ENCODE peak calls at places on chromosomes 4 and X, in four cellular contexts. R is mesenchymal stem cell, W is trophoblast cell, J is IMR-90. N is an unnamed sample.

GRCh38 chrX:40008841-40009461 is 88.8 kb downstream of the BCOR start:
- DNase-seq in W (peak), R (peak), J (no peak), N (no peak)

GRCh38 chr4:2771264-2771663 is 15.1 kb upstream of the TNIP2 start:
- DNase-seq in W (no peak), J (no peak), R (no peak), N (no peak)

GRCh38 chr4:170008801-170009200 is 17.4 kb downstream of the MFAP3L start:
- DNase-seq in R (no peak), W (no peak), J (no peak), N (no peak)

GRCh38 chr4:1413221-1413663 is 7.0 kb upstream of the NKX1-1 start:
- DNase-seq in R (no peak), W (no peak), J (no peak), N (no peak)

GRCh38 chrX:46686003-46686645 is 72.8 kb downstream of the SLC9A7 start:
- DNase-seq in J (peak), W (no peak), R (peak), N (peak)

GRCh38 chr4:73883306-73883705 is 14.1 kb downstream of the CXCL1 start:
- DNase-seq in W (no peak), R (peak), J (peak), N (no peak)

GRCh38 chr4:113760852-113761681 is 471 bp downstream of the CAMK2D start:
- DNase-seq in J (peak), W (peak), R (peak), N (peak)

GRCh38 chrX:110087485-110088356 is 84.8 kb downstream of the TMEM164 start:
- DNase-seq in R (peak), J (peak), W (no peak), N (no peak)

GRCh38 chrX:94107981-94108380 is 434.0 kb downstream of the FAM133A start:
- DNase-seq in W (no peak), J (no peak), R (no peak), N (no peak)

GRCh38 chr4:101288365-101289145 is 58.8 kb downstream of the PPP3CA start:
- DNase-seq in R (no peak), W (no peak), J (peak), N (no peak)

GRCh38 chr4:131419147-131419546 is 1729.9 kb upstream of the PCDH10 start:
- DNase-seq in W (no peak), R (no peak), J (no peak), N (no peak)

GRCh38 chrX:20547649-20548051 is 280.9 kb upstream of the RPS6KA3 start:
- DNase-seq in R (peak), J (peak), W (no peak), N (no peak)

GRCh38 chr4:188779586-188779985 is 640.3 kb downstream of the TRIML1 start:
- DNase-seq in W (no peak), J (peak), R (peak), N (no peak)

GRCh38 chrX:50579955-50580354 is 109.3 kb upstream of the DGKK start:
- DNase-seq in J (peak), R (peak), W (peak), N (peak)

GRCh38 chr4:150518559-150518958 is 63.4 kb upstream of the MAB21L2 start:
- DNase-seq in W (no peak), J (peak), R (peak), N (no peak)

GRCh38 chr4:127732623-127733199 is 2.5 kb downstream of the SLC25A31 start:
- DNase-seq in W (peak), J (peak), R (peak), N (peak)

DNA sequence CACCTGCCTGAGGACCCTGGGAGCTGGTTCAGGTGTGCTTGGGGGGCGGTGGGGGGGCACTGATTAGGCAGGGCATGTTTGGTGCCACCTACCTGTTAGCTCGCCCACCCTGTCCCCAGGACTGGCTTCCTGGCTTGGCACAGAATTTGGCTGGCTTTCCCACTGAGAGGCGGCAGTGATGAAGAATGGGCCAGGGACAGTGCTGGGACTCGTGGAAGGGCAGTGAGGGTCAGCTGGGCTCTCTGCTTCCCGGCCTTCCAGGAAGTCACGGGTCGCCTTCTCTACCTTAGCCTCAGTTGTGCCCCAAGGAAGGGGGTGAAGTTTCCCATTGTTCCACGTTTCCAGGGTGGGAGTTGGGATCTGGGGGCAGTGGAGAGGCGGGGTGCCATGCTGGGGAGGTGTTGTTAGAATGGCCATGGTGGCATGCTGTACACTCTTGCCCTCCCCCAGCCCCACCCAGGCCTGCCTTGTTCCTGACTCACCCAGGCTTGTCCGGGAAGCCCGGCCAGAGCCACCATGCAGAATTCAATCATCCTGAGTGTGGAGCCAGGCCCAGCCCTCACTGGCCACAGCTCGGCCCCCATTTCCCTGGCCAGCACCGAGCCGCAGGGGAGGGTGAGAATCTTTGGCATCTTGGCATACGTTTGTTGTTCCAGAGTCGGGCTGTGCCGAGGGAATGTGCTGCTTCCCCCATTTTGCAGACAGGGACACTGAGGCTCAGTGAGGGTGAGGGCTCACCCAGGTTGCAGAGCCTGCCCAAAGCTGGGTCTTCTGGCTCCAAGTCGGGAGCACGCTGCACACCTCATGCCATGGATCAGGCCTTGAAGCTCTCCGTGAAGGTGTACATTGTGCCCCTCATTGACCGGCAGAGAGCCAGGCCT is 21.9 kb upstream of the GPR78 start:
- DNase-seq in J (no peak), R (no peak), W (peak), N (no peak)
- H4K91ac ChIP-seq in J (peak), R (no peak), W (peak), N (no peak)

GRCh38 chr4:83846193-83846830 is 310.4 kb downstream of the GPAT3 start:
- DNase-seq in J (no peak), W (no peak), R (no peak), N (no peak)
- H3K4me3 ChIP-seq in J (no peak), W (no peak), R (no peak), N (no peak)

GRCh38 chrX:16573781-16574180 is 76.2 kb upstream of the S100G start:
- DNase-seq in R (peak), J (peak), W (peak), N (no peak)

GRCh38 chrX:16578218-16578617 is 71.7 kb upstream of the S100G start:
- DNase-seq in R (peak), W (no peak), J (peak), N (no peak)

GRCh38 chrX:16579517-16579916 is 70.4 kb upstream of the S100G start:
- DNase-seq in W (no peak), R (no peak), J (no peak), N (no peak)

DNA sequence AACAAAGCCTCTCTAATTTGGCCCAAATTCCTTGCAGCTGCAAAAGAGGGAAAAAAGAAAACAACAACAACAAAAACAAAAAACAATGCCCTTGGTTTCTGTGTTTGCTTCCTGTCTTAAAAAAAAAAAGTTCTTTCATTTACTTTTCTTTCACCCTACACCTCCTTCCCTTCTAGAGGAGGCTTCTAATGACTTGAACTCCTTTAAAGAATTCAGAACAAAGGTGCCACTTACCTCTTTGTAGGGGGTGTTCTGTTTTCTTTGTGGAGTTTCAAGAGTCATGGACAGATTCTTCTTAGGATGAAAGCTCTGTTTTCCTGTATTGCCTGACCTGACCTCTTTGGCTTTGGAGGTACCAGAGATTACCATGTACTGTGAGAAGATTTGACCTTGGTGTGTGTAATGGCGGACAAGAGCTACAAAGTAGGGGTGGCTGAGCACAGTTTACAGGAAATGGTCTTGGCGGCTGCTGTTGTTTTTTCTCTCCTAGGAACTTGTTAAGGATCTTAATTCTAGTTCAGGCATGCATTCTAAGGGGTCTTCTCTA is 72.4 kb upstream of the S100G start:
- DNase-seq in R (no peak), J (no peak), W (no peak), N (peak)
- H2BK120ac ChIP-seq in R (no peak), J (peak), W (no peak), N (no peak)

GRCh38 chr4:77156912-77157858 is at the start of gene CCNG2:
- DNase-seq in J (peak), W (peak), R (peak), N (no peak)

GRCh38 chr4:77156533-77156911 is 485 bp upstream of the CCNG2 start:
- DNase-seq in R (peak), J (peak), W (peak), N (peak)

GRCh38 chr4:77159798-77160197 is 2.8 kb downstream of the CCNG2 start:
- DNase-seq in W (peak), J (no peak), R (no peak), N (no peak)

GRCh38 chr4:77158487-77158861 is 1.5 kb downstream of the CCNG2 start:
- DNase-seq in J (no peak), W (no peak), R (no peak), N (no peak)

GRCh38 chr4:77157859-77158486 is 966 bp downstream of the CCNG2 start:
- DNase-seq in R (peak), J (peak), W (peak), N (peak)
- H4K91ac ChIP-seq in R (peak), J (peak), W (peak), N (no peak)

GRCh38 chr4:66000500-66001117 is 330.3 kb upstream of the EPHA5 start:
- DNase-seq in W (no peak), J (no peak), R (no peak), N (no peak)

DNA sequence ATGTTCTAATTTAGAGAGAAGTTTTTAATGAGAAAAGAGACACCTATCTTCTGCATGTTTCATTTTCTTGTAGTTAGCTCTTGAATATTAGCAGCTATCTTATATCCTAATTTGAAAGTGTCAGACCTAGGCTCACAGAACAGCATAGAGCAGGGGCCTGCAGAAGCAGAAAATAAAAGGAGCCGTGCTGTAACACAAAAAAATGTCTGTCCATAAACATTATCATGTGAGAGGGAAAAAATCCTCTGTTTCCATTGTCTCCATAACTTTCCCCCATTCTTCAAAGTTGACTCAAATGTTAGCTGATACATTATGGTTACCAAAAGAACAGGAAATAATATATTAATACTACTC is 329.2 kb upstream of the EPHA5 start:
- DNase-seq in R (no peak), W (no peak), J (no peak), N (no peak)
- H3K4me3 ChIP-seq in R (no peak), W (no peak), J (no peak), N (peak)

GRCh38 chr4:183096276-183096965 is 2.6 kb upstream of the WWC2 start:
- DNase-seq in J (no peak), W (no peak), R (peak), N (no peak)

GRCh38 chr4:183099537-183100297 is 660 bp downstream of the WWC2 start:
- DNase-seq in W (peak), R (peak), J (no peak), N (peak)

GRCh38 chr4:183098723-183099536 is at the start of gene WWC2:
- DNase-seq in R (peak), W (peak), J (peak), N (peak)

GRCh38 chr4:183098080-183098722 is 856 bp upstream of the WWC2 start:
- DNase-seq in J (peak), R (peak), W (peak), N (peak)

DNA sequence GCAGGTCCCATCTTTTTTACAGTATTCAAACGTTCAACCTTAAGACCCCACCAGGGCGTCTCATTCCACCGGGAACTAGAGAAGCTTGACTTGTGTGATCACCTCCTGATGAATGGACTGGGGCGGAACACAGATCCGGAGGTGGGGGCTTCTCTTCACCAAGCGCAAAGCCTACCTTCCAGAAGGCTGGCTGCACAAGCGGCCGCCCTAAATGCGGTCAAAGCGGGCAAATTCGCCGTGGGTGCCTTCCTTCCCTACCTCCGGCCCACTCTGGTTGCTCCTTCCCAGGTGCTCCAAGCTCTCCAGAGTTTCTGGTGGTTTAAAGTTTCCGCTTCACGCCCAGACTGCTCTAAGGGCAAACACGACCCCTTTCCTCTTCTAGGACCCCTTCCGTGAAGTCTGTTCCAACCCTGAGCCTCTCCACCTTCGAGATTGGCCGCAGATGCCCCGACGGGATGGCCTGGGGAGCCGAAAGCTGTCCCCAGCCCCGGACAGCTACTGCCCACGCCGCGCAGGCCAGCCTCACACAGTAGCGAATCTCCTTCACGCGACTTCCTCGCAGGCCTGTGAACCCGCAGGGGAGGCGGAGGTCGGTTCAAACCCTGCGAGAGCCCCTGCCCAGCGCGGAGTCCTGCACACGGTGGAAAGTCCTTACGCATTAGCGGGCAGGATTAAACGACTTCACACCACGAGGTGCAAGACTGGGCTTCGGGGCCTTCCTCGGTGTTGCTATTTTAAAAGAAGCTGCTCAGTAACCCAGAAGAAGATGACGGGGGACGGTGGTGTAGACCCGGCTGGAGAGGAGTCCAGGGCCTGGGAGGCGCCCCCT is 1.6 kb upstream of the WWC2 start:
- DNase-seq in J (no peak), W (no peak), R (peak), N (peak)
- H2BK120ac ChIP-seq in J (peak), W (peak), R (peak), N (peak)

DNA sequence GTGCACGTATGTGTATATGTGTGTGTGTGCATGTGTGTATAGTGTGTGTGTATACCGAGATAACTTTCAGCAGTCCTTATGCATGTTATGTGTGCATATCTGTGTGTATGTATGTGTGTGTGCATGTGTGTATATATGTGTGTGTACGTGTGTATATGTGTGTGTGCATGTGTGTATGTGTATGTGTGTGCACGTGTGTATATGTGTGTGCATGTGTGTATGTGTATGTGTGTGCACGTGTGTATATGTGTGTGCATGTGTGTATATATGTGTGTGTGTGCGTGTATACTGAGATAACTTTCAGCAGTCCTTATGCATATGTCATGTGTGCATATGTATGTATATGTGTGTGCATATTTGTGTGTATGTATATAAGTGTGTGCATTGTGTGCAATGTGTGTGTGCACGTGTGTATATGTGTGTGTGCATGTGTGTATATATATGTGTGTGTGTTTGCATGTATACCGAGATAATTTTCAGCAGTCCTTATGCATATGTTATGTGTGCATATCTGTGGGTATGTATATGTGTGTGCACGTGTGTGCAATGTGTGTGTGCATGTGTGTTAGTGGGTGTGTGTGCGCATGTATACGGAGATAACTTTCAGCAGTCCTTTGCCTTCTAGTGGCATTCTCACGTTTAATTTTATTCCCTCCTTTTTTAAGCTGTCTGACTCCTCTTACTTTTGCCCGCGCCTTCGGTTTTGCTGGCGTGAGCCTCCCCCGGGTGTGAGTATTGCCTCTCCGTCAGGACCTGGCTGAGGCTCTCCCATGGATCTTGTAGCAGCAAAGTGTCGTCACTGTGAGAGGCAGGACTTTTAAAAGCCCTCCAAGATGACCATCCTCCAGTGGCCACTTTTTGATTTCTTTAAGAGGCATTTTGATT is 99.6 kb upstream of the SHOX start:
- DNase-seq in R (no peak), W (no peak), J (no peak), N (no peak)
- H4K91ac ChIP-seq in R (no peak), W (no peak), J (no peak), N (no peak)

GRCh38 chrX:53681661-53682060 is 4.9 kb downstream of the HUWE1 start:
- DNase-seq in J (peak), R (no peak), W (peak), N (no peak)
- H3K4me3 ChIP-seq in J (no peak), R (no peak), W (no peak), N (no peak)

DNA sequence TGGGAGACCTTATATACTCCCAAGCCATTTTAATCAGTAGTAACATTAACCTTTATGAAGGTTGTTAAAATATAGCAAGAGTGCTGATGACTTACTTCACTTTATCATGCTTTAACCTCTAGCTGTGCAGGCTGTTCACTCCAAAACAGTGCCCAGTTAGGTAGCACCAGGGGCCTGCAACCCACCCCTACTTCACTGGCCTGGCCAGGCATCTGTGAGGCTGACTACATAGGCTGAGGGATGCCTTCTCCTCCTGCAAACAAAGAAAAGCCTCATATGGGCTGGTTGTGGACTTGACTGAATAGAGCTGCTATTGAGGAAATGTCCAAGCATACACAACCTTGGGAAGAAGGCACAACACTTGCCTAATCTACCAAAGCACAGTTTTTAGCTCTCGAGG is 172.8 kb downstream of the SHROOM3 start:
- DNase-seq in R (no peak), J (no peak), W (no peak), N (no peak)
- H2BK120ac ChIP-seq in R (no peak), J (peak), W (no peak), N (no peak)

GRCh38 chr4:8502371-8502770 is 61.8 kb downstream of the TRMT44 start:
- DNase-seq in J (no peak), R (no peak), W (no peak), N (no peak)
- H4K91ac ChIP-seq in J (no peak), R (no peak), W (peak), N (no peak)